ENCODE peak calls at places on chromosomes 7 and 10, in nine cellular contexts. R is naive B cell; D is GM12865; J is stimulated activated CD4-positive, alpha-beta T cell treated with anti-CD3 and anti-CD28 coated beads, Interleukin-1b, Interleukin-23, amount 100 ng/mL, for 1 hour; I is lower lobe of right lung; F is NAMALWA; A is AG04450; X is amniotic stem cell; S is ACHN. L is an unnamed sample.

GRCh38 chr7:128791121-128791967 is 424 bp upstream of the CCDC136 start:
- DNase-seq in R (peak; percentile 69), D (peak; percentile 78), J (peak; percentile 32), I (peak; percentile 77), F (peak; percentile 86), A (no peak), X (peak; percentile 40), S (peak; percentile 80), L (no peak)

GRCh38 chr7:92588561-92588960 is 1.6 kb downstream of the FAM133B start:
- DNase-seq in R (no peak), D (no peak), J (no peak), I (no peak), F (no peak), A (no peak), X (no peak), S (no peak), L (no peak)

GRCh38 chr10:85916999-85917573 is 449.5 kb downstream of the GRID1 start:
- DNase-seq in R (no peak), D (no peak), J (no peak), I (no peak), F (no peak), A (no peak), X (no peak), S (peak; percentile 9), L (no peak)

GRCh38 chr7:23393636-23394035 is 76.7 kb downstream of the IGF2BP3 start:
- DNase-seq in R (no peak), D (no peak), J (no peak), I (no peak), F (no peak), A (no peak), X (no peak), S (no peak), L (no peak)

GRCh38 chr10:114246679-114247305 is 7.7 kb downstream of the VWA2 start:
- DNase-seq in R (no peak), D (no peak), J (no peak), I (no peak), F (no peak), A (no peak), X (no peak), S (peak; percentile 22), L (no peak)

GRCh38 chr10:17206210-17206709 is 4.8 kb upstream of the TRDMT1 start:
- DNase-seq in R (peak; percentile 58), D (peak; percentile 40), J (no peak), I (no peak), F (no peak), A (no peak), X (peak; percentile 68), S (peak; percentile 74), L (no peak)

GRCh38 chr7:159000859-159001435 is 143.7 kb downstream of the VIPR2 start:
- DNase-seq in R (no peak), D (no peak), J (no peak), I (no peak), F (peak; percentile 31), A (no peak), X (no peak), S (no peak), L (no peak)

GRCh38 chr10:86401588-86402282 is 35.1 kb upstream of the GRID1 start:
- DNase-seq in R (no peak), D (no peak), J (no peak), I (peak; percentile 57), F (no peak), A (no peak), X (no peak), S (no peak), L (no peak)

GRCh38 chr7:69276011-69276729 is 322.1 kb upstream of the AUTS2 start:
- DNase-seq in R (no peak), D (no peak), J (no peak), I (no peak), F (no peak), A (no peak), X (no peak), S (no peak), L (no peak)

GRCh38 chr7:20223356-20223755 is 6.2 kb upstream of the MACC1 start:
- DNase-seq in R (no peak), D (no peak), J (no peak), I (no peak), F (no peak), A (no peak), X (no peak), S (no peak), L (no peak)

GRCh38 chr7:95470452-95470851 is 15.3 kb upstream of the ASB4 start:
- DNase-seq in R (peak; percentile 9), D (peak; percentile 67), J (no peak), I (no peak), F (peak; percentile 67), A (no peak), X (no peak), S (peak; percentile 44), L (no peak)

GRCh38 chr7:2785071-2785500 is 59.0 kb downstream of the GNA12 start:
- DNase-seq in R (no peak), D (peak; percentile 66), J (no peak), I (no peak), F (no peak), A (no peak), X (no peak), S (peak; percentile 97), L (no peak)